ENCODE peak calls at places on chromosomes 1 and 21, in seven cellular contexts. X, S, Q, T, E, A and P are unnamed samples.

GRCh38 chr1:183968386-183968785 is 69.1 kb downstream of the COLGALT2 start:
- DNase-seq in X (no peak), Q (no peak), A (no peak), T (no peak), E (no peak), S (no peak), P (no peak)

GRCh38 chr1:47870946-47871750 is 126.0 kb downstream of the TRABD2B start:
- DNase-seq in X (no peak), Q (no peak), A (no peak), S (no peak), T (no peak), E (no peak), P (no peak)

GRCh38 chr1:27856561-27857343 is 15.6 kb upstream of the THEMIS2 start:
- DNase-seq in T (no peak), X (no peak), E (no peak), Q (no peak), S (no peak), A (no peak), P (no peak)

GRCh38 chr21:28952686-28953085 is 40.0 kb downstream of the LTN1 start:
- DNase-seq in S (no peak), A (no peak), X (no peak), E (no peak), T (no peak), Q (no peak), P (no peak)

GRCh38 chr1:62377043-62377562 is 57.9 kb upstream of the KANK4 start:
- DNase-seq in Q (no peak), A (no peak), T (no peak), X (no peak), S (no peak), E (no peak), P (no peak)

GRCh38 chr1:107637101-107637500 is 327.9 kb downstream of the VAV3 start:
- DNase-seq in E (no peak), Q (no peak), A (no peak), T (no peak), X (no peak), S (no peak), P (no peak)

GRCh38 chr1:71944006-71944405 is 338.3 kb downstream of the NEGR1 start:
- DNase-seq in X (no peak), S (peak; percentile 13), E (no peak), Q (no peak), A (no peak), T (peak; percentile 39), P (no peak)

GRCh38 chr1:235998812-235999211 is 66.1 kb downstream of the NID1 start:
- DNase-seq in S (no peak), X (no peak), A (no peak), E (no peak), Q (no peak), T (no peak), P (no peak)

GRCh38 chr1:208055535-208055934 is 144.6 kb upstream of the CD34 start:
- DNase-seq in X (no peak), Q (no peak), A (no peak), T (no peak), S (no peak), E (no peak), P (no peak)

GRCh38 chr1:1946540-1946939 is 27.5 kb upstream of the TMEM52 start:
- DNase-seq in Q (no peak), E (no peak), X (peak; percentile 70), A (peak; percentile 55), T (no peak), S (no peak), P (no peak)

GRCh38 chr1:156122519-156123355 is 8.2 kb downstream of the LMNA start:
- DNase-seq in T (peak; percentile 85), S (no peak), Q (no peak), X (peak; percentile 92), E (peak; percentile 89), A (peak; percentile 86), P (peak; percentile 89)

GRCh38 chr1:220432408-220432807 is 95.5 kb upstream of the MARK1 start:
- DNase-seq in S (no peak), X (no peak), T (no peak), A (no peak), E (no peak), Q (no peak), P (no peak)

GRCh38 chr1:25875154-25875855 is at the start of gene PAQR7:
- DNase-seq in E (peak; percentile 67), Q (peak; percentile 50), S (no peak), A (peak; percentile 79), X (peak; percentile 67), T (peak; percentile 78), P (no peak)

GRCh38 chr1:236394905-236395779 is 1.1 kb downstream of the EDARADD start:
- DNase-seq in T (peak; percentile 24), S (peak; percentile 81), Q (peak; percentile 21), X (peak; percentile 6), A (peak; percentile 18), E (no peak), P (no peak)

GRCh38 chr1:184499626-184500025 is 112.8 kb downstream of the C1orf21 start:
- DNase-seq in S (no peak), X (no peak), E (peak; percentile 20), Q (no peak), A (no peak), T (no peak), P (no peak)

GRCh38 chr1:243475966-243476365 is 220.1 kb downstream of the SDCCAG8 start:
- DNase-seq in S (no peak), Q (no peak), T (no peak), E (no peak), X (peak; percentile 54), A (no peak), P (peak; percentile 20)

GRCh38 chr1:222539951-222540597 is 7.8 kb downstream of the HHIPL2 start:
- DNase-seq in X (no peak), Q (no peak), E (no peak), S (no peak), T (no peak), A (no peak), P (no peak)

GRCh38 chr1:201649776-201650607 is 111.1 kb downstream of the NAV1 start:
- DNase-seq in Q (no peak), A (peak; percentile 76), T (peak; percentile 97), S (no peak), X (peak; percentile 77), E (peak; percentile 57), P (no peak)

GRCh38 chr1:51989582-51990477 is 670 bp downstream of the RAB3B start:
- DNase-seq in S (no peak), E (no peak), T (no peak), X (no peak), A (peak; percentile 12), Q (no peak), P (no peak)

GRCh38 chr1:218775476-218776170 is 398.1 kb upstream of the LYPLAL1 start:
- DNase-seq in Q (no peak), T (no peak), E (no peak), A (no peak), S (no peak), X (peak; percentile 34), P (no peak)

GRCh38 chr1:37001697-37002096 is 32.6 kb downstream of the GRIK3 start:
- DNase-seq in E (no peak), S (no peak), X (no peak), A (no peak), Q (no peak), T (no peak), P (no peak)

GRCh38 chr1:158396646-158397045 is 2.6 kb downstream of the OR10T2 start:
- DNase-seq in A (no peak), X (no peak), S (no peak), Q (no peak), T (no peak), E (no peak), P (no peak)

GRCh38 chr1:160653620-160654016 is 6.8 kb upstream of the SLAMF1 start:
- DNase-seq in S (no peak), Q (no peak), A (no peak), E (no peak), T (no peak), X (no peak), P (no peak)

GRCh38 chr1:246067432-246068021 is 439.6 kb downstream of the SMYD3 start:
- DNase-seq in T (no peak), A (no peak), X (peak; percentile 56), S (peak; percentile 90), Q (no peak), E (peak; percentile 37), P (no peak)

GRCh38 chr1:235416662-235417049 is 49.4 kb downstream of the TBCE start:
- DNase-seq in E (peak; percentile 24), S (no peak), X (peak; percentile 41), Q (no peak), T (no peak), A (no peak), P (no peak)

GRCh38 chr1:153359241-153359640 is 1.6 kb downstream of the S100A9 start:
- DNase-seq in A (no peak), T (peak; percentile 15), E (no peak), Q (no peak), S (no peak), X (no peak), P (no peak)

GRCh38 chr21:16407403-16408279 is 677.9 kb downstream of the USP25 start:
- DNase-seq in S (no peak), A (no peak), X (no peak), E (no peak), T (no peak), Q (no peak), P (no peak)